ENCODE peak calls at places on chromosomes 1 and 21, in four cellular contexts. J, Q, T and Y are unnamed samples.

GRCh38 chr1:204814146-204814884 is 56.3 kb upstream of the NFASC start:
- DNase-seq in Q (no peak), T (no peak), J (no peak), Y (no peak)

GRCh38 chr1:243924588-243925349 is 74.7 kb upstream of the AKT3 start:
- DNase-seq in T (peak; percentile 29), J (no peak), Q (no peak), Y (peak; percentile 14)

GRCh38 chr1:243718893-243719292 is 131.2 kb downstream of the AKT3 start:
- DNase-seq in Q (no peak), T (peak; percentile 95), J (no peak), Y (peak; percentile 62)

GRCh38 chr1:101105877-101106276 is 80.3 kb upstream of the DPH5 start:
- DNase-seq in T (peak; percentile 71), J (no peak), Q (no peak), Y (no peak)

GRCh38 chr1:234963180-234963903 is 165.3 kb downstream of the TOMM20 start:
- DNase-seq in T (peak; percentile 95), Q (peak; percentile 97), J (no peak), Y (peak; percentile 34)

GRCh38 chr1:206510371-206510770 is 3.0 kb downstream of the RASSF5 start:
- DNase-seq in Q (no peak), T (no peak), J (no peak), Y (no peak)

GRCh38 chr1:246726255-246726679 is 2.1 kb downstream of the SCCPDH start:
- DNase-seq in Q (no peak), T (no peak), J (no peak), Y (no peak)

GRCh38 chr1:17591814-17592430 is 52.4 kb downstream of the ARHGEF10L start:
- DNase-seq in Q (no peak), J (no peak), T (no peak), Y (no peak)

GRCh38 chr1:20291621-20292020 is 946 bp downstream of the VWA5B1 start:
- DNase-seq in Q (no peak), T (no peak), J (no peak), Y (no peak)

GRCh38 chr1:119554188-119554587 is 47.2 kb downstream of the HSD3B1 start:
- DNase-seq in J (no peak), T (peak; percentile 98), Q (no peak), Y (peak; percentile 94)

GRCh38 chr1:171477804-171478203 is 7.5 kb upstream of the PRRC2C start:
- DNase-seq in T (no peak), J (no peak), Q (no peak), Y (no peak)

GRCh38 chr1:224051086-224051406 is 62.9 kb upstream of the FBXO28 start:
- DNase-seq in Q (no peak), T (no peak), J (no peak), Y (no peak)

GRCh38 chr1:15626269-15626668 is 9.0 kb downstream of the DDI2 start:
- DNase-seq in T (no peak), J (no peak), Q (no peak), Y (no peak)

GRCh38 chr1:235077571-235078479 is 50.8 kb downstream of the TOMM20 start:
- DNase-seq in Q (peak; percentile 90), T (no peak), J (no peak), Y (peak; percentile 50)

GRCh38 chr1:28416509-28417194 is 47.1 kb downstream of the PHACTR4 start:
- DNase-seq in Q (no peak), J (no peak), T (peak; percentile 26), Y (no peak)

GRCh38 chr1:3092530-3092929 is 23.5 kb downstream of the PRDM16 start:
- DNase-seq in J (no peak), T (no peak), Q (no peak), Y (no peak)

GRCh38 chr1:154104433-154105082 is 50.3 kb downstream of the NUP210L start:
- DNase-seq in J (no peak), T (no peak), Q (no peak), Y (no peak)

GRCh38 chr1:175363046-175363445 is 170.5 kb upstream of the KIAA0040 start:
- DNase-seq in T (no peak), J (no peak), Q (no peak), Y (peak; percentile 43)

GRCh38 chr21:45528028-45528705 is 14.1 kb downstream of the SLC19A1 start:
- DNase-seq in J (no peak), Q (no peak), T (no peak), Y (no peak)

GRCh38 chr1:99527545-99527944 is 118.4 kb upstream of the PALMD start:
- DNase-seq in Q (no peak), T (no peak), J (no peak), Y (no peak)

GRCh38 chr21:42397291-42398129 is 1.7 kb upstream of the TMPRSS3 start:
- DNase-seq in J (no peak), Q (no peak), T (no peak), Y (no peak)

GRCh38 chr1:82840192-82840591 is 1039.5 kb downstream of the ADGRL2 start:
- DNase-seq in T (no peak), J (no peak), Q (no peak), Y (no peak)

GRCh38 chr1:214018605-214019268 is 31.0 kb downstream of the PROX1 start:
- DNase-seq in Q (peak; percentile 5), T (no peak), J (no peak), Y (no peak)

GRCh38 chr21:41993744-41994143 is 16.4 kb downstream of the ZBTB21 start:
- DNase-seq in Q (no peak), T (peak; percentile 85), J (no peak), Y (peak; percentile 21)

GRCh38 chr21:36785615-36786014 is 86.7 kb downstream of the SIM2 start:
- DNase-seq in J (no peak), T (no peak), Q (no peak), Y (no peak)

GRCh38 chr1:154931940-154932487 is 4.5 kb downstream of the PMVK start:
- DNase-seq in J (no peak), Q (no peak), T (no peak), Y (no peak)

GRCh38 chr1:4344065-4344753 is 310.2 kb upstream of the AJAP1 start:
- DNase-seq in T (no peak), Q (peak; percentile 9), J (no peak), Y (no peak)

GRCh38 chr1:8061673-8062386 is 35.7 kb upstream of the ERRFI1 start:
- DNase-seq in T (peak; percentile 79), J (no peak), Q (no peak), Y (peak; percentile 52)

GRCh38 chr21:44867464-44867863 is 6.0 kb downstream of the PTTG1IP start:
- DNase-seq in T (no peak), Q (no peak), J (no peak), Y (no peak)

GRCh38 chr1:153292740-153293479 is 19.8 kb downstream of the PGLYRP3 start:
- DNase-seq in J (no peak), Q (no peak), T (no peak), Y (no peak)

GRCh38 chr21:42095581-42095980 is 24.5 kb downstream of the UMODL1 start:
- DNase-seq in T (no peak), Q (no peak), J (no peak), Y (no peak)

GRCh38 chr1:180762796-180763195 is 131.0 kb downstream of the XPR1 start:
- DNase-seq in T (no peak), J (no peak), Q (no peak), Y (no peak)

GRCh38 chr1:29517251-29518080 is 281.1 kb downstream of the PTPRU start:
- DNase-seq in Q (no peak), T (no peak), J (no peak), Y (no peak)

GRCh38 chr1:186218661-186219352 is 156.2 kb downstream of the TPR start:
- DNase-seq in J (no peak), T (no peak), Q (no peak), Y (no peak)

GRCh38 chr21:34358866-34359265 is 4.9 kb upstream of the KCNE2 start:
- DNase-seq in T (no peak), Q (no peak), J (no peak), Y (no peak)

GRCh38 chr21:34362670-34363069 is 1.1 kb upstream of the KCNE2 start:
- DNase-seq in T (no peak), Q (no peak), J (no peak), Y (no peak)

GRCh38 chr21:34362136-34362444 is 1.7 kb upstream of the KCNE2 start:
- DNase-seq in Q (no peak), T (no peak), J (no peak), Y (no peak)

GRCh38 chr21:34357889-34358288 is 5.9 kb upstream of the KCNE2 start:
- DNase-seq in J (no peak), T (no peak), Q (no peak), Y (no peak)

GRCh38 chr21:34360488-34361241 is 3.1 kb upstream of the KCNE2 start:
- DNase-seq in J (no peak), T (no peak), Q (no peak), Y (no peak)
- H2AFZ ChIP-seq in J (no peak overlapping the region), T (no peak overlapping the region), Q (no peak overlapping the region), Y (no peak overlapping the region)

DNA sequence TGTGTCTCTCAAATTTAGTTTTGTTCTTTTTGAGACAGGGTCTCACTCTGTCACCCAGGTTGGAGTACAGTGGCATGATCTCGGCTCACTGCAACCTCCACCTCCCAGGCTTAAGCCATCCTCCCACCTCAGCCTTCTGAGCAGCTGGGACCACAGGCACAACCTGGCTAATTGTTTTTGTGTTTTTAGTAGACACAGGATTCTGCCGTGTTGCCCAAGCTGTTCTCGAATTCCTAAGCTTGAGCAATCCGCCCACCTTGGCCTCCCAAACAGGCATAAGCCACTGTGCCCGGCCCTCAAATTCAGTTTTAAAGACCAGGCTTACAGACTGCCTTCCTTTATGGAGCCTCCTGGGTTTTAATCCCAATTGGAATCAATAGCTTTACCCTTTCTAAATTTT is 83.7 kb upstream of the SELENON start:
- DNase-seq in J (no peak), T (no peak), Q (no peak), Y (no peak)
- H2AFZ ChIP-seq in J (no peak overlapping the region), T (no peak overlapping the region), Q (no peak overlapping the region), Y (no peak overlapping the region)

GRCh38 chr1:201471772-201472171 is 2.8 kb upstream of the PHLDA3 start:
- DNase-seq in J (no peak), Q (no peak), T (peak; percentile 60), Y (no peak)

GRCh38 chr1:201468844-201469644 is at the start of gene PHLDA3:
- DNase-seq in T (peak; percentile 96), J (peak; percentile 80), Q (no peak), Y (peak; percentile 86)

GRCh38 chr1:201468501-201468843 is 516 bp downstream of the PHLDA3 start:
- DNase-seq in Q (no peak), J (no peak), T (peak; percentile 32), Y (peak; percentile 54)

GRCh38 chr1:201470581-201470980 is 1.6 kb upstream of the PHLDA3 start:
- DNase-seq in Q (no peak), J (no peak), T (no peak), Y (no peak)

DNA sequence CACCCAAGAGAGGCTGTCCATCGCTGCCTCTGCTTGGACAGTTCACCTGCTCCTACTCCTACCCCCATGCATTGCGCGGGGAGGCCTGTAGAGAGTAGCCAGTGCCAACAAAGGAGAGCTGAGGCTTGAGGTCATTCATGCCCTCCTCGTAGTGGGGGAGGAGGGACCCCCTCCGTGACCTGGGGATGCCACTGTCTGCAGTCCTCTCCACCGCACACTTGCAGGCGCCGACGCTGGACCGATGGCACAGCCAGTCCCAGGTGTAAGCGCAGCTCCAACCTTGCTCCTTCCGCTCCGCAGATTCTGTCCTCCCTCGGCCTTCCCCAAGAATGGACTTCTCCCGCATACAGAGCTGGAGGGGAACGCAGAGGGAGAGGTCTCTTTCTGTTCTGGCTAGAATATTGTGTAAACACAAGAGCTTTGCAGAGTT is 672 bp upstream of the PHLDA3 start:
- DNase-seq in J (no peak), T (no peak), Q (no peak), Y (no peak)
- H2AFZ ChIP-seq in J (peak overlapping the region; percentile 95), T (no peak overlapping the region), Q (peak overlapping the region; percentile 81), Y (peak overlapping the region; percentile 92)

DNA sequence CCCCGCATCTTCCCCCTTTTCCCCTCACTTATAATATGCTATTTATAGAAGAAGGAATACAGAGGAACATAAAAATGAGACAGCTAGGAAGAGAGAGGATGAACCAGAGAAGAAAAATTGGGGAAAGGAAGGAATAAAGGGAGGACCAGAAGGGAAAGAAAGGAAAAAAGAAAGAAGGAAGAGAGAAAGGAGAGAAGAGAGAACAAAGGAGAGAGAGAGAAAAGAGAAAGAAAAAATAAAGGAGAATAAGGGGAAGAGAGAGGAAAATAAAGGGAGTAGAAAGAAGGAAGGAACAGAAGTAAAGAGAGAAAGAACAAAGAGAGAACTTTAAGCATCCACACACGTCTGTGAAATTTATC is 11.2 kb upstream of the IGSF3 start:
- DNase-seq in T (no peak), Q (no peak), J (no peak), Y (no peak)
- H2AFZ ChIP-seq in T (no peak overlapping the region), Q (no peak overlapping the region), J (peak overlapping the region; percentile 79), Y (no peak overlapping the region)